ENCODE peak calls at places on chromosomes 2 and 18, in four cellular contexts. V, Y, M and E are unnamed samples.

GRCh38 chr18:25102657-25103056 is 249.3 kb downstream of the ZNF521 start:
- DNase-seq in V (no peak), Y (no peak), M (no peak), E (no peak)

GRCh38 chr2:172308253-172308935 is 119.0 kb upstream of the ITGA6 start:
- DNase-seq in V (no peak), Y (no peak), M (no peak), E (no peak)

GRCh38 chr2:190216829-190217228 is 102.8 kb downstream of the HIBCH start:
- DNase-seq in V (no peak), Y (no peak), M (no peak), E (peak; percentile 28)

GRCh38 chr2:83069724-83070123 is 1389.4 kb downstream of the SUCLG1 start:
- DNase-seq in V (no peak), Y (no peak), M (peak; percentile 28), E (no peak)

GRCh38 chr2:240260664-240261063 is 120.2 kb upstream of the OTOS start:
- DNase-seq in V (no peak), Y (no peak), M (no peak), E (no peak)

GRCh38 chr18:34222025-34222395 is 2.7 kb downstream of the NOL4 start:
- DNase-seq in V (peak; percentile 74), Y (no peak), M (no peak), E (no peak)

GRCh38 chr2:169361706-169362345 is 508 bp downstream of the LRP2 start:
- DNase-seq in V (no peak), Y (no peak), M (no peak), E (no peak)

GRCh38 chr2:234788841-234789240 is 163.0 kb upstream of the SH3BP4 start:
- DNase-seq in V (no peak), Y (no peak), M (no peak), E (no peak)

GRCh38 chr2:25337276-25337675 is 4.4 kb downstream of the DNMT3A start:
- DNase-seq in V (no peak), Y (no peak), M (no peak), E (no peak)

GRCh38 chr2:25215948-25216679 is 47.7 kb upstream of the POMC start:
- DNase-seq in V (peak; percentile 93), Y (peak; percentile 89), M (no peak), E (peak; percentile 77)

GRCh38 chr18:36349552-36349951 is 52.0 kb downstream of the FHOD3 start:
- DNase-seq in V (no peak), Y (no peak), M (peak; percentile 8), E (no peak)

GRCh38 chr18:50820901-50821520 is 1.2 kb upstream of the MRO start:
- DNase-seq in V (no peak), Y (no peak), M (no peak), E (no peak)

GRCh38 chr2:68292108-68292710 is 27.5 kb downstream of the CNRIP1 start:
- DNase-seq in V (no peak), Y (no peak), M (peak; percentile 37), E (no peak)

GRCh38 chr2:228600265-228600664 is 418.8 kb upstream of the SPHKAP start:
- DNase-seq in V (no peak), Y (no peak), M (peak; percentile 88), E (no peak)

GRCh38 chr2:68767031-68767961 is 32.7 kb downstream of the ARHGAP25 start:
- DNase-seq in V (peak; percentile 78), Y (no peak), M (no peak), E (no peak)

GRCh38 chr2:36605273-36605672 is 7.3 kb upstream of the FEZ2 start:
- DNase-seq in V (no peak), Y (no peak), M (no peak), E (no peak)

GRCh38 chr2:19569300-19569791 is 210.9 kb upstream of the OSR1 start:
- DNase-seq in V (no peak), Y (no peak), M (peak; percentile 16), E (no peak)

GRCh38 chr18:30359521-30359920 is 683.0 kb downstream of the DSC3 start:
- DNase-seq in V (no peak), Y (no peak), M (no peak), E (no peak)

GRCh38 chr18:12886498-12887126 is 2.6 kb upstream of the PTPN2 start:
- DNase-seq in V (no peak), Y (no peak), M (no peak), E (no peak)

GRCh38 chr2:227325056-227325823 is at the start of gene MFF:
- DNase-seq in V (peak; percentile 99), Y (peak; percentile 84), M (peak; percentile 91), E (peak; percentile 91)

GRCh38 chr2:227326783-227327182 is 1.7 kb downstream of the MFF start:
- DNase-seq in V (no peak), Y (no peak), M (no peak), E (no peak)

GRCh38 chr2:227323818-227324217 is 1.2 kb upstream of the MFF start:
- DNase-seq in V (no peak), Y (no peak), M (no peak), E (no peak)

GRCh38 chr2:227324671-227325055 is 388 bp upstream of the MFF start:
- DNase-seq in V (no peak), Y (no peak), M (peak; percentile 32), E (no peak)

GRCh38 chr2:227325824-227326195 is 759 bp downstream of the MFF start:
- DNase-seq in V (peak; percentile 84), Y (no peak), M (peak; percentile 55), E (no peak)
- TF ChIP-seq POLR2A in V (no peak), Y (no peak), M (no peak), E (no peak)

DNA sequence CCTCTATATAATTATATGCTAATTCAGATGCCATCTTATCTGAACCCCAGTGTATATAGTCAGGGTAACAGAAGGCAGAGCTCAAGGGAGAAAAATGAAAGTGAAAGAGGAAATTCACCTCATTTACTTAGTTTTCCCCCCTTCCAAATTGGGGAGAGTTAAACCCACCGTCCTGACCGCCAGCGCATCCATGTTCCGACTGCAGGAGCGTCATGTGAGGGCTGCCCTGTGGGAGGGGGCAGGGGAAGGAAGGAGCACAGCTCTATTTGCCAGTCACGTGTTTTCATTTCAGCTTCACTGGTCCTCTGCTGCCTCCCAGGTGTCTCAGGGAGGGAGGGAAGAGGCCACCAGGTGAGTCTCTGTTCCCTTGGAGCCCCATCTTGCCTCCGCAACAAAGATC is 13.2 kb downstream of the CNNM4 start:
- DNase-seq in V (no peak), Y (no peak), M (no peak), E (no peak)
- TF ChIP-seq POLR2A in V (no peak), Y (no peak), M (no peak), E (no peak)

GRCh38 chr2:205746408-205746785 is 64.1 kb downstream of the NRP2 start:
- DNase-seq in V (no peak), Y (no peak), M (no peak), E (no peak)
- TF ChIP-seq POLR2A in V (no peak), Y (no peak), M (no peak), E (no peak)

GRCh38 chr2:226575928-226576327 is 223.7 kb downstream of the IRS1 start:
- DNase-seq in V (no peak), Y (no peak), M (peak; percentile 57), E (no peak)
- TF ChIP-seq POLR2A in V (no peak), Y (no peak), M (no peak), E (no peak)

GRCh38 chr2:73736855-73737779 is at the start of gene TPRKB:
- DNase-seq in V (peak; percentile 99), Y (peak; percentile 94), M (peak; percentile 97), E (peak; percentile 95)
- TF ChIP-seq POLR2A in V (no peak), Y (peak; percentile 71), M (peak; percentile 48), E (no peak)

DNA sequence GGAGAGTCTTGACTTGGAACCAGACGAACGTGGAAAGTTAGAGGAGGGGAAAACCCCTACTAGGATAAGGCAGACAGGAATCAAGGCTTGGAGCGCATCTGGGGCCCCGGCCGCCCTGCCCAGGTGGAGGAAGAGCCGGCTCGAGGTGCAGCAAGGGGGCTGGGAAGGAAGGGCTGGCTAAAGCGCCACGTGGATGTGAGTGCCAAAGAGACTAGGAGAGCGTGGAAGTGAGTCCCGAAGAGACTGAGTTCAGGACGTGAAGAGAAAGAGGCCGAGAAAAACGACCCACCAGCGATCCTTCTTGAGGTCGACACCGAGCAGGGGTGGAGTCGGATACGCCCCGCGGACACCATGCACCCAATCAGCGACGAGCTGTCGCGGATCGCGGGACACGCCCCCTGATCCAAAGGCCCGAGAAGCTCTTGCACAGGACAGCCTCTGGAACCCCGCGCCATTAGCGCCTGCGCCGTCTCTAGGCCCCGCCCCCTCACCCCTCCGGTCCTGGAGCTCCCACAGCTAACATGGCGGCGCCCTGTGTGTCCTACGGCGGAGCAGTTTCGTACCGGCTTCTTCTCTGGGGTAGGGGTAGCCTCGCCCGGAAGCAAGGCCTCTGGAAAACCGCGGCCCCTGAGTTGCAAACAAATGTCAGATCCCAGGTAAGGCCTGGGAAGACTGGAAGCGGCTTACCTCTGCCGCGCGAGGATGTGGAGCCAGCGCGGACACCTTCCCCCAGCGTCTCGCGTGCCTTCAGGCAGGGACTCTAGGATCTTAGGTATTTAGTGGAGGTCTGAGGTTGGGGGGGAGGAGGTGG is at the start of gene MRPS9:
- DNase-seq in V (peak; percentile 99), Y (peak; percentile 85), M (peak; percentile 95), E (peak; percentile 98)
- TF ChIP-seq POLR2A in V (no peak), Y (peak; percentile 88), M (peak; percentile 89), E (peak; percentile 51)